ENCODE peak calls at places on chromosomes 4 and X, in six cellular contexts. G, Q, M, Z, P and F are unnamed samples.

GRCh38 chr4:48664938-48665337 is 115.1 kb downstream of the FRYL start:
- DNase-seq in G (no peak), Q (no peak), M (no peak), Z (no peak), P (no peak), F (no peak)

GRCh38 chr4:61064636-61065035 is 135.5 kb upstream of the ADGRL3 start:
- DNase-seq in G (no peak), Q (no peak), M (no peak), Z (peak; percentile 5), P (no peak), F (no peak)

GRCh38 chr4:179867300-179867878 is 2375.8 kb upstream of the TENM3 start:
- DNase-seq in G (peak; percentile 15), Q (peak; percentile 13), M (peak; percentile 57), Z (peak; percentile 23), P (peak; percentile 48), F (peak; percentile 95)

GRCh38 chrX:40964633-40965586 is 120.3 kb upstream of the USP9X start:
- DNase-seq in G (no peak), Q (no peak), M (no peak), Z (peak; percentile 12), P (no peak), F (no peak)

GRCh38 chrX:19579485-19579884 is 64.2 kb upstream of the MAP3K15 start:
- DNase-seq in G (no peak), Q (no peak), M (peak; percentile 75), Z (peak; percentile 76), P (no peak), F (no peak)

GRCh38 chrX:20151689-20152088 is 10.1 kb upstream of the EIF1AX start:
- DNase-seq in G (no peak), Q (no peak), M (no peak), Z (no peak), P (no peak), F (no peak)

GRCh38 chr4:126123933-126124332 is 809.2 kb downstream of the FAT4 start:
- DNase-seq in G (no peak), Q (no peak), M (peak; percentile 36), Z (peak; percentile 30), P (no peak), F (no peak)

GRCh38 chrX:118074086-118074485 is 42.5 kb downstream of the KLHL13 start:
- DNase-seq in G (no peak), Q (no peak), M (no peak), Z (no peak), P (no peak), F (no peak)

GRCh38 chr4:169266081-169266480 is 4.7 kb downstream of the SH3RF1 start:
- DNase-seq in G (no peak), Q (no peak), M (no peak), Z (no peak), P (no peak), F (no peak)

GRCh38 chr4:176875026-176875425 is 82.3 kb upstream of the VEGFC start:
- DNase-seq in G (no peak), Q (no peak), M (no peak), Z (no peak), P (no peak), F (no peak)

GRCh38 chr4:2786152-2786671 is 6.7 kb upstream of the SH3BP2 start:
- DNase-seq in G (no peak), Q (no peak), M (no peak), Z (no peak), P (no peak), F (no peak)

GRCh38 chrX:497201-497710 is 110.5 kb upstream of the PPP2R3B start:
- DNase-seq in G (no peak), Q (no peak), M (no peak), Z (no peak), P (no peak), F (no peak)

GRCh38 chr4:83128235-83128929 is 13.9 kb upstream of the PLAC8 start:
- DNase-seq in G (no peak), Q (no peak), M (peak; percentile 90), Z (peak; percentile 89), P (peak; percentile 11), F (no peak)

GRCh38 chr4:15402974-15403373 is 24.9 kb upstream of the C1QTNF7 start:
- DNase-seq in G (no peak), Q (no peak), M (no peak), Z (no peak), P (no peak), F (no peak)

GRCh38 chrX:15988661-15989603 is 134.3 kb upstream of the AP1S2 start:
- DNase-seq in G (no peak), Q (no peak), M (peak; percentile 82), Z (peak; percentile 68), P (no peak), F (peak; percentile 56)

GRCh38 chr4:143391895-143392294 is 55.2 kb downstream of the GAB1 start:
- DNase-seq in G (no peak), Q (no peak), M (peak; percentile 89), Z (peak; percentile 72), P (no peak), F (no peak)

GRCh38 chr4:37693450-37694190 is 7.4 kb upstream of the RELL1 start:
- DNase-seq in G (no peak), Q (peak; percentile 10), M (peak; percentile 97), Z (peak; percentile 95), P (no peak), F (no peak)

GRCh38 chr4:146437778-146438177 is 84.0 kb downstream of the SLC10A7 start:
- DNase-seq in G (no peak), Q (no peak), M (no peak), Z (no peak), P (no peak), F (no peak)

GRCh38 chr4:26020896-26021295 is 106.9 kb downstream of the SMIM20 start:
- DNase-seq in G (no peak), Q (no peak), M (peak; percentile 67), Z (peak; percentile 92), P (peak; percentile 31), F (no peak)

GRCh38 chr4:166460769-166461550 is 587.9 kb downstream of the TLL1 start:
- DNase-seq in G (no peak), Q (no peak), M (no peak), Z (peak; percentile 36), P (no peak), F (no peak)

GRCh38 chr4:10183462-10183861 is 66.9 kb upstream of the WDR1 start:
- DNase-seq in G (no peak), Q (no peak), M (no peak), Z (no peak), P (no peak), F (no peak)

GRCh38 chr4:16001484-16001858 is 38.5 kb upstream of the FGFBP2 start:
- DNase-seq in G (peak; percentile 68), Q (peak; percentile 58), M (peak; percentile 72), Z (peak; percentile 63), P (peak; percentile 51), F (peak; percentile 93)

DNA sequence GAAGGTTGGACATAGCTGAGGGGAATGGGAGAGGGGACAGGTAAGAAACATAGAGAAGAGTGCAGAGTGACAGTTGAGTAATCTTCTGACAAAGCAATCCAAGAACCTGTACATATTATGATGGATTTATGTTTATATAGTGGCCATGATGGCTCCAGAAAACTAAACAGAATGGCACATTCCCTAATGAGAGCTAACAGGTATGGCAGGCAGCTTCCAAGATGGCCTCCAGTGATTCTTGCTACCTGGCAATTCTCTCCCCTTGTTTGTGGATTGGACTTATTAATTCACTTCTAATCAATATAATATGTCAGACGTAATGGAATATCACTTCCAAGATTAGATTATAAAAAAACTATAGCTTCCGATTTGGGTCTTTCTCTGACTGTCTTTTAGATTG is 359.5 kb downstream of the DTHD1 start:
- DNase-seq in G (no peak), Q (no peak), M (no peak), Z (no peak), P (no peak), F (no peak)
- H3K4me2 ChIP-seq in G (peak overlapping the region; percentile 75), Q (no peak overlapping the region), M (no peak overlapping the region), Z (no peak overlapping the region), P (no peak overlapping the region), F (no peak overlapping the region)

GRCh38 chrX:37315511-37316248 is 33.5 kb upstream of the PRRG1 start:
- DNase-seq in G (no peak), Q (no peak), M (no peak), Z (no peak), P (peak; percentile 27), F (peak; percentile 10)

DNA sequence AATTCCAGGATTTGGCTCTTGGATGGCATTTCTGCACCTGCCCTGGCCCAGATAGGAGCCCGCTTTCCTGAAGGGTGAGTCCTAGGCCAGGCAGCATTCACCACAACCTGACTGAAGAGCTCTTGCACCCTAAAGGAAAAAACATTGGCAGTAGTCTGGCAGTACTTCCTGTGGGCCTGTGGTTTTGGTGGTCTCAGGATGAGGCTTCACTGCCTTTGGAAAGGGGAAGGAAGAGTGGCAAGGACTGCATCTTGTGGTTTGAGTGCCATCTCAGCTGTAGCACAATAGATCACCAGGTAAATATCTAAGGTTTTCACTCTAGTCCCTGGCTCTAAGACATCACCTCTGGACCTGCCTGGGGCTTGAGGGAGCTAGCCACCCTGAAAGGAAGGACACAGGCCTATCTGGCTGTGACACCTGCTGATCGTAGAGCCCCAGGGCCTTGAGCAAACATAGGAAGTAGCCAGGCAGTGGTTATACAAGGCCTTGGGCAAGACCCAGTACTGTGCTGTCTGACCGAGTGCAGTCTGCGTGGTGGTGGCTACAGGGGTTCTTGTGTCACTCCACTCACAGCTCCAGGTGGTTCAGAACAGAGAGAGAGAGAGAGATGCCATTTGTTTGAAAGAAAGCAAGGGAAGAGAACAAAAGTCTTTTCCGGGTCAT is 28.5 kb upstream of the PRRG1 start:
- DNase-seq in G (no peak), Q (no peak), M (no peak), Z (no peak), P (no peak), F (no peak)
- H3K4me2 ChIP-seq in G (no peak overlapping the region), Q (no peak overlapping the region), M (no peak overlapping the region), Z (no peak overlapping the region), P (no peak overlapping the region), F (no peak overlapping the region)

GRCh38 chr4:74790652-74791051 is 3.7 kb downstream of the BTC start:
- DNase-seq in G (no peak), Q (no peak), M (no peak), Z (no peak), P (no peak), F (no peak)

GRCh38 chr4:74796631-74797030 is 2.3 kb upstream of the BTC start:
- DNase-seq in G (no peak), Q (no peak), M (no peak), Z (no peak), P (no peak), F (no peak)

GRCh38 chr4:74789518-74789917 is 4.8 kb downstream of the BTC start:
- DNase-seq in G (no peak), Q (no peak), M (no peak), Z (no peak), P (no peak), F (no peak)

GRCh38 chr4:74794341-74794801 is at the start of gene BTC:
- DNase-seq in G (no peak), Q (peak; percentile 64), M (no peak), Z (peak; percentile 6), P (peak; percentile 60), F (peak; percentile 60)

DNA sequence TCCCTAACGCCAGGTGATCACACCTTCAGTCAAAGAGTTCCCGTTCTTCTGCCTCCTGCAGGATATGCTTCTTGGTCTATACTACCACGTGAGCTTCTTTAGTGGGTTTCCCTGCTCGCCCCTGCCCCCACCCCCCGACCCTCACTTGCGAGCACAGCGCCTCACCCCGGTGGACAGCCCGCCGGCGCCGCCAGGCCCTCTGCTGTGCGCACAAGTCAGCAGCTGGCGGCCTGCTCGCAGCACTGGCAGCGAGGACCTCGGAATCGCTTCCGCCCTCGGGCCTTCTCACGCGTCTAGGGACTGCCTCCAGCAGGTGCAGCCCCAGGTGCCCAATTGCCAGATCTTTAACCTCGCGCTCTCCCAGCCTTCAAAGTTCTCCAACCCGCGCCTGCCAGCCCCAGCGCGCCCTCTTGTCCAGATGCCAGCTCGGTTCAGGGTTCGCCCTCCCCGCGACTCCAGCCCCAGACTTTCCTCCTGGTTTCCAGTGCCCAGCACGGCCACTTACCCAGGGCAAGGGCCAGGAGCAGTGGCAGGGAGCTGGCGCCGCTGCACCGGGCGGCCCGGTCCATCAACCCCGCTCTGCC is 474 bp downstream of the BTC start:
- DNase-seq in G (no peak), Q (peak; percentile 37), M (no peak), Z (peak; percentile 22), P (peak; percentile 56), F (peak; percentile 84)
- H3K4me2 ChIP-seq in G (no peak overlapping the region), Q (peak overlapping the region; percentile 85), M (peak overlapping the region; percentile 65), Z (peak overlapping the region; percentile 99), P (peak overlapping the region; percentile 83), F (peak overlapping the region; percentile 87)

GRCh38 chrX:154381271-154381670 is 2.2 kb downstream of the EMD start:
- DNase-seq in G (no peak), Q (no peak), M (no peak), Z (no peak), P (no peak), F (no peak)
- H3K4me2 ChIP-seq in G (no peak overlapping the region), Q (peak overlapping the region; percentile 98), M (no peak overlapping the region), Z (no peak overlapping the region), P (no peak overlapping the region), F (no peak overlapping the region)